ENCODE peak calls at places on chromosomes 16 and 17, in five cellular contexts. L is fibroblast of mammary gland; F is GM23338; C is effector memory CD4-positive, alpha-beta T cell; T is psoas muscle. E is an unnamed sample.
A peak's percentile ranks its signal among the peaks of the same experiment; 100 is the strongest.

GRCh38 chr17:51064061-51064735 is 56.5 kb downstream of the SPAG9 start:
- DNase-seq in L (no peak), F (no peak), C (no peak), T (no peak), E (no peak)

GRCh38 chr17:33335491-33336173 is 42.5 kb upstream of the ASIC2 start:
- DNase-seq in L (no peak), F (peak; percentile 47), C (no peak), T (no peak), E (no peak)

GRCh38 chr17:55872374-55872773 is 121.5 kb downstream of the PCTP start:
- DNase-seq in L (no peak), F (no peak), C (no peak), T (no peak), E (no peak)

GRCh38 chr16:27945233-27945975 is 118.1 kb downstream of the GSG1L start:
- DNase-seq in L (no peak), F (peak; percentile 35), C (no peak), T (no peak), E (no peak)

GRCh38 chr17:80630721-80631120 is 86.1 kb downstream of the RPTOR start:
- DNase-seq in L (no peak), F (no peak), C (no peak), T (no peak), E (no peak)

GRCh38 chr17:19248923-19249574 is 11.9 kb downstream of the EPN2 start:
- DNase-seq in L (peak; percentile 95), F (no peak), C (no peak), T (no peak), E (peak; percentile 89)

GRCh38 chr17:15782809-15783208 is 50.7 kb downstream of the TBC1D26 start:
- DNase-seq in L (peak; percentile 43), F (peak; percentile 53), C (no peak), T (peak; percentile 79), E (peak; percentile 59)

GRCh38 chr17:46013127-46013501 is 14.1 kb downstream of the STH start:
- DNase-seq in L (no peak), F (no peak), C (no peak), T (no peak), E (no peak)

GRCh38 chr16:31114468-31114867 is 3.0 kb upstream of the KAT8 start:
- DNase-seq in L (peak; percentile 24), F (no peak), C (no peak), T (no peak), E (no peak)

DNA sequence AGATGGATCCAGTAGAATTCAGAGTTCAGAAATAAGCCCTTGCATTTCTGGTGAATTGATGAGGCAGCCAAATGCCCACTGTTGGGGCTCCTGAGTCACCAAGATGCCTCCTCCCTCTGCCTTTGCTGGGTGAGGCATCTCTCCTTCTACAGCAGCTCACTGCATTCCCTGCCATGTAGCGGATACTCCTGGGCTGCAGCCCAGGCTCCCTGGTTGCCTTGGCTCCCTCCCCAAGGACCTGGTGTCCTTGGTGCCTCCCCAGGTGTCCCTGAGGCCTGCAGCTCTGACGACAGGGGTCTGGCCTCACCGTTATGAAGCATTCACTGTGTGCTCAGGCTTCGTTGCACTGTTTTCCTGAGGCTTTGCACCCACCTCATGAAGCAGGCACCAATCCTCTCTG is 7.7 kb downstream of the RAP1GAP2 start:
- DNase-seq in L (no peak), F (no peak), C (no peak), T (no peak), E (no peak)
- H3K4me3 ChIP-seq in L (no peak overlapping the region), F (no peak overlapping the region), C (no peak overlapping the region), T (no peak overlapping the region), E (no peak overlapping the region)

GRCh38 chr17:61410100-61410551 is 10.5 kb downstream of the TBX2 start:
- DNase-seq in L (no peak), F (no peak), C (no peak), T (peak; percentile 46), E (no peak)
- H3K4me3 ChIP-seq in L (peak overlapping the region; percentile 30), F (peak overlapping the region; percentile 77), C (peak overlapping the region; percentile 66), T (peak overlapping the region; percentile 72), E (no peak overlapping the region)

GRCh38 chr16:1117926-1118325 is 21.9 kb upstream of the C1QTNF8 start:
- DNase-seq in L (no peak), F (no peak), C (no peak), T (no peak), E (no peak)
- H3K4me3 ChIP-seq in L (no peak overlapping the region), F (no peak overlapping the region), C (no peak overlapping the region), T (no peak overlapping the region), E (no peak overlapping the region)

DNA sequence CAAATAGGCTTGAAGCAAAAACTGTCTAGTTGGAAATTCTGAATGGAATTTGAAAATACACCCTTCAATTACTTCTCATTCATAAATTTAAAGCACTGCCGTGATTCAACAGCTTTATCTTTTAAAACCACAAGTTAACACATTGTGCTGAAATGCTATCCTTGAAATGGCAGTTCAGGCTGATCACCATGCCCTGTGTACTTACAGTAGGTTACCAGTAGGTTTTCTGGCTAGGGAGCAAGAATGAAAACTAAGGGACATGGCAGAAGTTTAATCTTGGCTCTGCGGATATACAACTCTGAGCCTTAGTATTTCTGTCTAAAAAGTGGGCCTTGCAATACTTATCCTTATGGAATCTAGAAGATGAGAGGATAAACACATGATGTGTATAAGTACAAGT is 28.0 kb downstream of the NXPH3 start:
- DNase-seq in L (peak; percentile 20), F (no peak), C (no peak), T (no peak), E (peak; percentile 41)
- H3K4me3 ChIP-seq in L (no peak overlapping the region), F (no peak overlapping the region), C (no peak overlapping the region), T (no peak overlapping the region), E (no peak overlapping the region)

GRCh38 chr16:57283956-57284205 is 591 bp downstream of the PLLP start:
- DNase-seq in L (no peak), F (no peak), C (no peak), T (no peak), E (no peak)
- H3K4me3 ChIP-seq in L (no peak overlapping the region), F (peak overlapping the region; percentile 81), C (peak overlapping the region; percentile 58), T (peak overlapping the region; percentile 76), E (peak overlapping the region; percentile 51)

DNA sequence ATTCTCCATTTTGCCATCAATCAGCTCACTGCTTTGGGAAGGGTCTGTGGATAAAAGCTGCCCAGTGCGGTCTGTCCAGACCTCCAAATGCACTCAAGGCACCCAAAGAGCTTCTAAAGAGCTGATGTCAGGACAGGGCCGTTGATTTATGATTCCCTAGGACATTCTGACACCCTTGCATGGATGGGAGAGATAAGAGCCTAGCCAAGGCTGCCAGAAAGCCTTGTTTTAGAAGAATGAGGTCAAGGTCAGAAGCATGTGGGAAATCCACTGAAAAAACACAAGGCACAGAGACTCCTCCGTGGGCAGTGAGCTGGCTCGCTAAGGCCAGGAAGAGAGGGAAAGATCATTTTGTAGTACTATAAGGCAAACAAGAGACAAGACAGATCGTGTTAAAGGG is 214.0 kb downstream of the CDH11 start:
- DNase-seq in L (no peak), F (no peak), C (no peak), T (no peak), E (peak; percentile 11)
- H3K4me3 ChIP-seq in L (no peak overlapping the region), F (no peak overlapping the region), C (no peak overlapping the region), T (no peak overlapping the region), E (no peak overlapping the region)